ENCODE peak calls at places on chromosomes 13 and 19, in six cellular contexts. O is Peyer's patch, G is RWPE2, C is uterus, F is tibial nerve, Z is AG04450. D is an unnamed sample.

GRCh38 chr13:27341616-27342015 is 71.0 kb downstream of the RASL11A start:
- DNase-seq in O (no peak), G (no peak), C (peak; percentile 30), F (no peak), Z (no peak), D (no peak)

GRCh38 chr19:16649734-16650133 is 10.2 kb downstream of the SMIM7 start:
- DNase-seq in O (no peak), G (no peak), C (no peak), F (no peak), Z (no peak), D (no peak)

GRCh38 chr13:93794197-93794885 is 567.7 kb downstream of the GPC6 start:
- DNase-seq in O (no peak), G (no peak), C (no peak), F (no peak), Z (no peak), D (no peak)

GRCh38 chr13:23547000-23547590 is 23.1 kb upstream of the TNFRSF19 start:
- DNase-seq in O (no peak), G (no peak), C (peak; percentile 25), F (peak; percentile 27), Z (no peak), D (peak; percentile 55)

GRCh38 chr19:19595171-19595701 is 23.3 kb downstream of the PBX4 start:
- DNase-seq in O (no peak), G (no peak), C (no peak), F (no peak), Z (no peak), D (no peak)

GRCh38 chr13:105513448-105513847 is 1022.0 kb downstream of the EFNB2 start:
- DNase-seq in O (no peak), G (no peak), C (no peak), F (no peak), Z (no peak), D (no peak)

GRCh38 chr19:16394111-16394510 is 69.5 kb downstream of the KLF2 start:
- DNase-seq in O (no peak), G (no peak), C (no peak), F (no peak), Z (no peak), D (no peak)

GRCh38 chr19:1469936-1470863 is 8.8 kb downstream of the C19orf25 start:
- DNase-seq in O (peak; percentile 74), G (no peak), C (no peak), F (no peak), Z (no peak), D (peak; percentile 73)

GRCh38 chr13:48908381-48909087 is 67.2 kb upstream of the FNDC3A start:
- DNase-seq in O (no peak), G (no peak), C (no peak), F (no peak), Z (no peak), D (no peak)

GRCh38 chr13:29771247-29771646 is 79.2 kb downstream of the UBL3 start:
- DNase-seq in O (no peak), G (no peak), C (no peak), F (no peak), Z (no peak), D (no peak)

GRCh38 chr13:102686024-102686423 is 8.8 kb downstream of the METTL21C start:
- DNase-seq in O (no peak), G (no peak), C (no peak), F (no peak), Z (no peak), D (no peak)

GRCh38 chr13:48410199-48410598 is 2.7 kb downstream of the LPAR6 start:
- DNase-seq in O (no peak), G (no peak), C (no peak), F (no peak), Z (no peak), D (no peak)

GRCh38 chr19:2944403-2944774 is 382 bp downstream of the ZNF77 start:
- DNase-seq in O (no peak), G (no peak), C (no peak), F (no peak), Z (no peak), D (no peak)

GRCh38 chr19:17620696-17621095 is 65.2 kb downstream of the COLGALT1 start:
- DNase-seq in O (no peak), G (no peak), C (no peak), F (no peak), Z (no peak), D (no peak)

GRCh38 chr19:42114412-42114811 is 17.8 kb downstream of the POU2F2 start:
- DNase-seq in O (peak; percentile 92), G (no peak), C (no peak), F (no peak), Z (no peak), D (peak; percentile 53)

GRCh38 chr19:2055871-2056809 is 5.1 kb upstream of the MKNK2 start:
- DNase-seq in O (peak; percentile 60), G (no peak), C (peak; percentile 90), F (no peak), Z (no peak), D (peak; percentile 49)

GRCh38 chr13:60790620-60791019 is 393.6 kb downstream of the TDRD3 start:
- DNase-seq in O (no peak), G (no peak), C (peak; percentile 18), F (no peak), Z (no peak), D (no peak)

GRCh38 chr13:75222031-75222430 is 259.9 kb downstream of the TBC1D4 start:
- DNase-seq in O (no peak), G (no peak), C (no peak), F (no peak), Z (no peak), D (no peak)

GRCh38 chr13:41782086-41782485 is 178.8 kb downstream of the VWA8 start:
- DNase-seq in O (no peak), G (no peak), C (no peak), F (no peak), Z (no peak), D (no peak)

GRCh38 chr19:45613926-45614725 is 12.1 kb upstream of the GPR4 start:
- DNase-seq in O (no peak), G (peak; percentile 80), C (peak; percentile 28), F (no peak), Z (peak; percentile 55), D (no peak)

GRCh38 chr13:42561752-42562467 is 12.0 kb upstream of the TNFSF11 start:
- DNase-seq in O (no peak), G (no peak), C (no peak), F (no peak), Z (no peak), D (no peak)

GRCh38 chr13:73081256-73081915 is 22.6 kb downstream of the KLF5 start:
- DNase-seq in O (no peak), G (no peak), C (no peak), F (no peak), Z (no peak), D (no peak)

GRCh38 chr19:39349326-39349725 is 7.1 kb downstream of the SAMD4B start:
- DNase-seq in O (no peak), G (no peak), C (no peak), F (no peak), Z (no peak), D (no peak)

GRCh38 chr19:39351537-39352037 is 9.4 kb downstream of the SAMD4B start:
- DNase-seq in O (no peak), G (no peak), C (no peak), F (no peak), Z (no peak), D (no peak)

GRCh38 chr19:39345956-39346355 is 3.7 kb downstream of the SAMD4B start:
- DNase-seq in O (no peak), G (no peak), C (no peak), F (no peak), Z (no peak), D (no peak)

GRCh38 chr19:39350156-39350555 is 7.9 kb downstream of the SAMD4B start:
- DNase-seq in O (no peak), G (no peak), C (no peak), F (no peak), Z (no peak), D (no peak)

GRCh38 chr19:39347332-39348227 is 5.4 kb downstream of the SAMD4B start:
- DNase-seq in O (no peak), G (no peak), C (no peak), F (no peak), Z (no peak), D (no peak)
- H3K27ac ChIP-seq in O (no peak overlapping the region), G (no peak overlapping the region), C (no peak overlapping the region), F (peak overlapping the region; percentile 23), Z (peak overlapping the region; percentile 1), D (no peak overlapping the region)

GRCh38 chr19:33376423-33376822 is 2.9 kb downstream of the CEBPG start:
- DNase-seq in O (no peak), G (no peak), C (peak; percentile 85), F (peak; percentile 56), Z (no peak), D (no peak)

GRCh38 chr19:33374406-33374703 is 846 bp downstream of the CEBPG start:
- DNase-seq in O (no peak), G (no peak), C (no peak), F (no peak), Z (no peak), D (peak; percentile 49)

GRCh38 chr19:33373701-33374405 is at the start of gene CEBPG:
- DNase-seq in O (peak; percentile 54), G (no peak), C (peak; percentile 48), F (no peak), Z (no peak), D (no peak)

GRCh38 chr19:33375760-33376159 is 2.3 kb downstream of the CEBPG start:
- DNase-seq in O (no peak), G (no peak), C (peak; percentile 69), F (no peak), Z (no peak), D (no peak)

GRCh38 chr19:33375156-33375744 is 1.7 kb downstream of the CEBPG start:
- DNase-seq in O (no peak), G (no peak), C (no peak), F (no peak), Z (no peak), D (peak; percentile 15)
- H3K4me3 ChIP-seq in O (peak overlapping the region; percentile 84), G (peak overlapping the region; percentile 91), C (peak overlapping the region; percentile 55), F (peak overlapping the region; percentile 88), Z (peak overlapping the region; percentile 94), D (no peak overlapping the region)

DNA sequence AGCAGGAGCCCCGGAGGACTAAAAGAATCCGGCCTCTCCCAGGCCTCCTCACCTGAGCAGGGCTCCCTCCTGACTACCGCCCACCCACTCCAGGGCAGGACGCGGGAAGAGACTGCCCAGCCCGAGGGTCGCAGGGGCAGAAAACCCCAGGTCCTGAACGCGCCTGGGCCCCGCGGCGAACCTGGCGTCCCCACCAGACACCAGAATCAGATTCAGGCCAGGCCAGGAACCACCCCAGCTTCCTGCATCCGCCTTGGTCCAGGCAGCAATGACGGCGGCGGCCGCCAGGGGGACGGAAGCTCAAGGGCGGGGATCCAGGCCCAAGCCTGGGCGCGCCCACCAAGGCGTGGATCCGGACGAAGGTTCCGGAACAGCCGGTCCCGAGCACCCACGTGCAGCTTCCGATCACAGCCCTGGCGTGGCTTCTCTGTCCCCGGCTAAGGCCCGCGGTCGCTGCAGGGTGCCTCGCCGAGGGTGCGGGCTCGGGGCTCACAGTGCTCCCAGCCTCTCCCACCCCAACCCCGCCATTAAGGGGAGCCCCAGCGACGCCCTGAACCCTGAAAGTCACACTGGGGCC is 3.6 kb downstream of the LGALS7 start:
- DNase-seq in O (peak; percentile 95), G (no peak), C (peak; percentile 83), F (peak; percentile 76), Z (peak; percentile 16), D (peak; percentile 68)
- TF ChIP-seq CTCF in O (peak; percentile 77), G (peak; percentile 55), C (peak; percentile 85), F (peak; percentile 91), Z (peak; percentile 62), D (peak; percentile 20)

DNA sequence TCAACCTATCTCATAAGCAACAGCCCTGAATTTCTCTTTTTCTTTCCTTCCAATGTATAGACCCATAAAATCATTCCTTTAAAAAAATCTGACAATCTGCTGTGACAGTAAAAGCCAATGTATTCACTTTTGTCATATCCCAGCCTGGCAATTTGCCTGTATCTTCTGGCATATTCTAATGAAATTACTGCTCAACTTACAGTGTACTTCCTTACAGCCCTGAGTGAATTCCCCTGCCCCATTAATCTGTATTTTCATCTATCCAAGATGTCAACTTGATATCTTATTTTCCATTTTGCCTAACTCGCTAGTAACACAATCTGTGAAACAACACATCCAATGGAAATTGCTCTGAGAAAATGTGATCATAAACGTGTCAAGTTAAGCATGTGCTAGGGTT is 18.0 kb upstream of the SERP2 start:
- DNase-seq in O (no peak), G (no peak), C (no peak), F (no peak), Z (no peak), D (no peak)
- H3K27ac ChIP-seq in O (no peak overlapping the region), G (no peak overlapping the region), C (no peak overlapping the region), F (no peak overlapping the region), Z (no peak overlapping the region), D (no peak overlapping the region)

D was measured in pancreas.